ENCODE peak calls at places on chromosomes 4 and X, in five cellular contexts. V is MM.1S, Z is tibial artery, H is fibroblast of lung, S is sigmoid colon. N is an unnamed sample.

GRCh38 chrX:149825424-149825823 is 43.7 kb downstream of the MAGEA9 start:
- DNase-seq in S (no peak), H (no peak), Z (no peak), V (peak; percentile 31), N (peak; percentile 54)

GRCh38 chrX:36867143-36867542 is 141.0 kb upstream of the FAM47C start:
- DNase-seq in V (peak; percentile 32), Z (no peak), H (peak; percentile 34), S (no peak), N (no peak)

GRCh38 chr4:159549092-159549491 is 446.2 kb downstream of the RAPGEF2 start:
- DNase-seq in H (no peak), S (no peak), V (no peak), Z (no peak), N (no peak)

GRCh38 chrX:133609151-133609550 is 193.9 kb upstream of the GPC4 start:
- DNase-seq in V (no peak), Z (no peak), S (no peak), H (no peak), N (no peak)

GRCh38 chr4:8523175-8523574 is 57.0 kb upstream of the GPR78 start:
- DNase-seq in H (no peak), V (no peak), Z (no peak), S (peak; percentile 36), N (no peak)

GRCh38 chrX:15820106-15821073 is 30.1 kb downstream of the ZRSR2 start:
- DNase-seq in H (peak; percentile 56), Z (no peak), S (no peak), V (no peak), N (no peak)

GRCh38 chrX:33183366-33183765 is 28.0 kb downstream of the DMD start:
- DNase-seq in S (peak; percentile 73), V (peak; percentile 92), H (peak; percentile 74), Z (peak; percentile 69), N (peak; percentile 36)

GRCh38 chr4:185232370-185232769 is 23.0 kb downstream of the SNX25 start:
- DNase-seq in V (no peak), H (peak; percentile 36), Z (no peak), S (no peak), N (peak; percentile 63)

GRCh38 chrX:77493677-77494553 is 46.7 kb downstream of the FGF16 start:
- DNase-seq in Z (no peak), V (no peak), S (no peak), H (peak; percentile 73), N (peak; percentile 93)

GRCh38 chrX:77622672-77623071 is 163.3 kb downstream of the ATRX start:
- DNase-seq in Z (no peak), H (no peak), S (no peak), V (no peak), N (no peak)

GRCh38 chr4:68963389-68963788 is 11.8 kb upstream of the UGT2A3 start:
- DNase-seq in Z (no peak), H (no peak), V (no peak), S (no peak), N (no peak)

GRCh38 chr4:153420361-153420760 is 45.8 kb upstream of the TMEM131L start:
- DNase-seq in Z (no peak), V (no peak), H (peak; percentile 11), S (no peak), N (no peak)

GRCh38 chr4:66294626-66295025 is 624.3 kb upstream of the EPHA5 start:
- DNase-seq in H (no peak), S (no peak), Z (no peak), V (no peak), N (no peak)

GRCh38 chr4:12178614-12179263 is 750.0 kb upstream of the HS3ST1 start:
- DNase-seq in Z (no peak), V (no peak), S (no peak), H (no peak), N (no peak)

GRCh38 chr4:72896515-72896914 is 173.0 kb downstream of the COX18 start:
- DNase-seq in Z (no peak), V (no peak), H (peak; percentile 67), S (no peak), N (no peak)

GRCh38 chr4:108081251-108081650 is 87.5 kb downstream of the LEF1 start:
- DNase-seq in V (no peak), H (no peak), Z (no peak), S (no peak), N (no peak)

GRCh38 chr4:24845132-24845531 is 49.8 kb downstream of the SOD3 start:
- DNase-seq in S (no peak), Z (no peak), H (no peak), V (no peak), N (no peak)

GRCh38 chrX:47623540-47624027 is 3.9 kb upstream of the SYN1 start:
- DNase-seq in S (no peak), H (peak; percentile 76), Z (no peak), V (peak; percentile 27), N (peak; percentile 89)

GRCh38 chrX:105608745-105609144 is 213.6 kb upstream of the NRK start:
- DNase-seq in V (no peak), S (no peak), Z (no peak), H (peak; percentile 2), N (no peak)

GRCh38 chr4:67167849-67168248 is 377.5 kb downstream of the CENPC start:
- DNase-seq in H (no peak), S (no peak), Z (no peak), V (no peak), N (no peak)

GRCh38 chr4:148152868-148153630 is 289.2 kb downstream of the NR3C2 start:
- DNase-seq in V (no peak), Z (no peak), H (no peak), S (no peak), N (no peak)

GRCh38 chr4:183074288-183074990 is 24.6 kb upstream of the WWC2 start:
- DNase-seq in H (no peak), S (no peak), V (no peak), Z (no peak), N (no peak)

GRCh38 chr4:146095091-146095690 is 80.3 kb upstream of the LSM6 start:
- DNase-seq in H (peak; percentile 79), V (peak; percentile 35), Z (no peak), S (no peak), N (peak; percentile 59)

GRCh38 chrX:153744210-153745066 is 19.6 kb upstream of the PLXNB3 start:
- DNase-seq in V (no peak), Z (peak; percentile 91), S (peak; percentile 76), H (no peak), N (peak; percentile 61)

GRCh38 chr4:185755451-185755850 is 56.5 kb downstream of the SORBS2 start:
- DNase-seq in Z (no peak), S (no peak), V (no peak), H (no peak), N (no peak)

GRCh38 chrX:100748133-100748532 is 16.2 kb upstream of the SYTL4 start:
- DNase-seq in Z (no peak), V (no peak), S (no peak), H (no peak), N (no peak)

GRCh38 chrX:111124418-111124817 is 28.4 kb downstream of the PAK3 start:
- DNase-seq in Z (no peak), S (no peak), V (peak; percentile 93), H (no peak), N (no peak)

GRCh38 chrX:135497736-135498135 is 22.7 kb upstream of the INTS6L start:
- DNase-seq in H (no peak), Z (no peak), S (no peak), V (no peak), N (peak; percentile 8)

GRCh38 chrX:46204721-46205422 is 340.3 kb downstream of the ZNF674 start:
- DNase-seq in Z (no peak), H (no peak), V (peak; percentile 6), S (no peak), N (no peak)

GRCh38 chr4:183072181-183072580 is 26.9 kb upstream of the WWC2 start:
- DNase-seq in H (no peak), Z (no peak), V (no peak), S (no peak), N (no peak)

GRCh38 chrX:11792461-11793421 is 34.7 kb downstream of the MSL3 start:
- DNase-seq in H (no peak), V (peak; percentile 78), Z (no peak), S (no peak), N (no peak)

GRCh38 chr4:109207060-109207459 is 95.4 kb downstream of the COL25A1 start:
- DNase-seq in Z (no peak), V (no peak), H (peak; percentile 45), S (no peak), N (no peak)

GRCh38 chr4:165027762-165028402 is 3.9 kb upstream of the TRIM60 start:
- DNase-seq in Z (no peak), H (peak; percentile 2), V (peak; percentile 53), S (no peak), N (no peak)
- H3K4me3 ChIP-seq in Z (no peak overlapping the region), H (no peak overlapping the region), V (no peak overlapping the region), S (no peak overlapping the region), N (no peak overlapping the region)

DNA sequence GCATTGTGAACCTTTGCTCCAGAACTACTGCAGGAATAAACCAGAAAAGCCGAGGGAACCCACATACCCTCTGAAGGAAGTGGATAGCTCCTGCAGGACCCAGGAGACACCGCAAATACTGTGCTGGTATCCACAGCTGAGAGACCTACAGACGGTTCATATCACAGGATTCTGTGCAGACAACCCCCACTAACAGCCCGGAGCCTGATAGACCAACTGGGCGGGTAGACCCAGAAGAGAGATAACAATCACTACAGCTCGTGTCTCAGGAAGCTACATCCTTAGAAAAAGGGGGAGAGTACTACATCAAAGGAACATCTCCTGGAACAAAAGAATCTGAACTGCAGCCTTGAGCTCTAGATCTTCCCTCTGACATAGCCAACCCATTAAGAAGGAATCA is 150.8 kb downstream of the FRAS1 start:
- DNase-seq in H (no peak), Z (no peak), S (no peak), V (no peak), N (peak; percentile 28)
- H3K4me1 ChIP-seq in H (no peaks in the 10 kb centered on the region), Z (no peaks in the 10 kb centered on the region), S (no peaks in the 10 kb centered on the region), V (no peaks in the 10 kb centered on the region), N (peaks cover 27% of the 10 kb centered on the region)

DNA sequence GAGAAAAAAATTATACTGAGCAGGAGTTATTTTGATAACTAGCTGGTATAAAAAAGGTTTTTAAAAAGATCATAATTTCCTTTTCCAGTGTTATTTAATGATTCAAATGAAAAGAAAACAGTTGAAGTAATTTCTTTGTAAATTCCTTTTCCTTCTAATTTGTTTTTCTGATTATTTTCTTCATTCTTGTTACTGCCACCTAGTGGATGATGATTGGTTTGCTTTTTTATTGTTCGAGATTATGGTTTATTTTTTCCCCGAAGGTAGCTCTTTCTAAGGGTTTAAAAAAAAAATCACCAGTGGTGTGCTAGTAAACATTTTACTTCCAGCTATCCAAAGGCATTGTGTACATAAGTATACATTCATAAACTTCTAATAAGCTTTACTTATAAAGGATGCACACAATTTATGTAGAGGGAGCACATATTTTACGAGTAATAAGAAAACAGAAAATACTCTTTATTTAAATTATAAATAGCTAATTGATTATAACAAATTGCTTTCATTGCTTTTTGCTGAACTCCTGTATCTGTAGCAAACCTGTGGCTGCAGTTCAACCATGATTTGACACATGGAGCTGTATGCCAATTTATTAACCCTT is 98.0 kb upstream of the ANK2 start:
- DNase-seq in Z (no peak), V (peak; percentile 24), S (no peak), H (peak; percentile 19), N (no peak)
- H3K4me3 ChIP-seq in Z (no peak overlapping the region), V (no peak overlapping the region), S (no peak overlapping the region), H (no peak overlapping the region), N (peak overlapping the region; percentile 42)

GRCh38 chr4:140070369-140070768 is 83.6 kb downstream of the MAML3 start:
- DNase-seq in S (no peak), V (peak; percentile 64), Z (no peak), H (no peak), N (no peak)

GRCh38 chr4:140069068-140069467 is 84.9 kb downstream of the MAML3 start:
- DNase-seq in Z (peak; percentile 80), H (peak; percentile 68), V (no peak), S (no peak), N (no peak)

GRCh38 chr4:140068247-140068646 is 85.7 kb downstream of the MAML3 start:
- DNase-seq in Z (no peak), H (no peak), V (no peak), S (no peak), N (no peak)

GRCh38 chr4:140071043-140071442 is 82.9 kb downstream of the MAML3 start:
- DNase-seq in V (no peak), Z (no peak), S (no peak), H (no peak), N (no peak)

GRCh38 chr4:140071806-140072205 is 82.2 kb downstream of the MAML3 start:
- DNase-seq in H (peak; percentile 71), V (peak; percentile 14), S (no peak), Z (no peak), N (no peak)
- H3K4me1 ChIP-seq in H (peaks cover 11% of the 10 kb centered on the region), V (no peaks in the 10 kb centered on the region), S (no peaks in the 10 kb centered on the region), Z (no peaks in the 10 kb centered on the region), N (no peaks in the 10 kb centered on the region)

N was measured in BE2C.